ENCODE peak calls at places on chromosomes 12 and 14, in six cellular contexts. M is posterior cingulate gyrus, Y is D341Med, B is mucosa of descending colon, O is IMR-90, E is foreskin melanocyte. D is an unnamed sample.
A peak's percentile ranks its signal among the peaks of the same experiment; 100 is the strongest.

GRCh38 chr12:123075591-123076171 is 75.2 kb downstream of the PITPNM2 start:
- DNase-seq in M (no peak), Y (no peak), B (peak; percentile 76), O (no peak), E (no peak), D (no peak)

GRCh38 chr14:65054471-65055085 is 47.7 kb downstream of the MAX start:
- DNase-seq in M (no peak), Y (no peak), B (no peak), O (no peak), E (no peak), D (no peak)

GRCh38 chr14:61461808-61462275 is 140.5 kb downstream of the PRKCH start:
- DNase-seq in M (no peak), Y (peak; percentile 58), B (no peak), O (peak; percentile 77), E (peak; percentile 64), D (peak; percentile 82)

GRCh38 chr12:104578453-104578852 is 121.7 kb downstream of the CHST11 start:
- DNase-seq in M (no peak), Y (no peak), B (no peak), O (peak; percentile 84), E (no peak), D (peak; percentile 96)

GRCh38 chr14:50562841-50563240 is 2.9 kb downstream of the ATL1 start:
- DNase-seq in M (no peak), Y (no peak), B (no peak), O (no peak), E (no peak), D (no peak)

GRCh38 chr14:35965425-35965824 is 139.3 kb downstream of the BRMS1L start:
- DNase-seq in M (peak; percentile 21), Y (no peak), B (no peak), O (no peak), E (peak; percentile 70), D (no peak)

GRCh38 chr12:104524026-104524425 is 67.3 kb downstream of the CHST11 start:
- DNase-seq in M (no peak), Y (no peak), B (no peak), O (no peak), E (no peak), D (no peak)

GRCh38 chr14:105477659-105478623 is 3.3 kb downstream of the CRIP2 start:
- DNase-seq in M (no peak), Y (no peak), B (peak; percentile 79), O (no peak), E (no peak), D (no peak)

GRCh38 chr12:122836027-122836921 is 1.0 kb downstream of the HIP1R start:
- DNase-seq in M (no peak), Y (no peak), B (peak; percentile 75), O (peak; percentile 16), E (no peak), D (no peak)

D was measured in brain microvascular endothelial cell.